ENCODE peak calls at places on chromosomes 3 and 15, in seven cellular contexts. I is neural progenitor cell, Y is lung, B is mammary epithelial cell, V is GM23248, O is body of pancreas, X is heart right ventricle. M is an unnamed sample.

GRCh38 chr15:60673918-60674558 is 195.1 kb upstream of the ICE2 start:
- DNase-seq in I (no peak), Y (peak; percentile 42), B (peak; percentile 91), V (peak; percentile 98), O (peak; percentile 62), X (peak; percentile 35), M (peak; percentile 36)

GRCh38 chr3:11120091-11120845 is 34.0 kb upstream of the HRH1 start:
- DNase-seq in I (no peak), Y (no peak), B (no peak), V (no peak), O (no peak), X (no peak), M (no peak)

GRCh38 chr15:29071907-29072273 is 186.1 kb downstream of the APBA2 start:
- DNase-seq in I (no peak), Y (no peak), B (no peak), V (no peak), O (no peak), X (no peak), M (no peak)

GRCh38 chr3:115823083-115823482 is 199.8 kb downstream of the GAP43 start:
- DNase-seq in I (no peak), Y (no peak), B (peak; percentile 36), V (no peak), O (no peak), X (no peak), M (no peak)

GRCh38 chr3:192514754-192515660 is 212.3 kb downstream of the FGF12 start:
- DNase-seq in I (peak; percentile 84), Y (no peak), B (no peak), V (peak; percentile 3), O (peak; percentile 91), X (peak; percentile 14), M (no peak)

GRCh38 chr3:43181202-43181910 is 75.5 kb upstream of the POMGNT2 start:
- DNase-seq in I (no peak), Y (no peak), B (peak; percentile 87), V (no peak), O (no peak), X (no peak), M (no peak)

GRCh38 chr3:182118081-182118480 is 406.4 kb downstream of the SOX2 start:
- DNase-seq in I (no peak), Y (no peak), B (peak; percentile 91), V (no peak), O (no peak), X (no peak), M (no peak)

GRCh38 chr3:64756587-64756986 is 68.8 kb upstream of the ADAMTS9 start:
- DNase-seq in I (no peak), Y (no peak), B (no peak), V (no peak), O (no peak), X (no peak), M (no peak)

GRCh38 chr15:95690631-95691340 is 639.7 kb upstream of the NR2F2 start:
- DNase-seq in I (no peak), Y (no peak), B (peak; percentile 55), V (no peak), O (no peak), X (no peak), M (no peak)

GRCh38 chr3:85576091-85576690 is 617.4 kb downstream of the CADM2 start:
- DNase-seq in I (peak; percentile 66), Y (peak; percentile 40), B (peak; percentile 31), V (peak; percentile 56), O (peak; percentile 79), X (peak; percentile 42), M (peak; percentile 52)

GRCh38 chr3:150080058-150080730 is 109.5 kb upstream of the PFN2 start:
- DNase-seq in I (peak; percentile 9), Y (no peak), B (no peak), V (no peak), O (no peak), X (no peak), M (no peak)

GRCh38 chr15:38517312-38517711 is 47.3 kb downstream of the RASGRP1 start:
- DNase-seq in I (no peak), Y (no peak), B (no peak), V (peak; percentile 36), O (no peak), X (no peak), M (no peak)

GRCh38 chr15:70327328-70328136 is 229.8 kb upstream of the TLE3 start:
- DNase-seq in I (no peak), Y (no peak), B (peak; percentile 65), V (peak; percentile 79), O (no peak), X (no peak), M (no peak)

GRCh38 chr15:100301905-100302431 is 39.8 kb downstream of the ADAMTS17 start:
- DNase-seq in I (no peak), Y (no peak), B (no peak), V (no peak), O (no peak), X (no peak), M (no peak)

GRCh38 chr3:24428470-24428869 is 66.2 kb downstream of the THRB start:
- DNase-seq in I (no peak), Y (no peak), B (no peak), V (no peak), O (no peak), X (no peak), M (no peak)

GRCh38 chr3:43960448-43960840 is 269.7 kb downstream of the ABHD5 start:
- DNase-seq in I (no peak), Y (no peak), B (no peak), V (peak; percentile 13), O (no peak), X (no peak), M (no peak)

GRCh38 chr3:190178779-190179178 is 58.1 kb upstream of the P3H2 start:
- DNase-seq in I (no peak), Y (no peak), B (no peak), V (no peak), O (no peak), X (no peak), M (no peak)

GRCh38 chr3:162586591-162586990 is 1090.0 kb downstream of the OTOL1 start:
- DNase-seq in I (no peak), Y (no peak), B (no peak), V (no peak), O (no peak), X (no peak), M (no peak)

GRCh38 chr15:58307313-58307961 is 124.4 kb upstream of the LIPC start:
- DNase-seq in I (peak; percentile 71), Y (no peak), B (no peak), V (peak; percentile 78), O (no peak), X (no peak), M (no peak)

GRCh38 chr3:129527262-129527661 is 1.2 kb upstream of the RHO start:
- DNase-seq in I (no peak), Y (no peak), B (no peak), V (no peak), O (no peak), X (no peak), M (no peak)

GRCh38 chr3:119294889-119295769 is 946 bp downstream of the ARHGAP31 start:
- DNase-seq in I (peak; percentile 46), Y (no peak), B (peak; percentile 37), V (peak; percentile 70), O (peak; percentile 55), X (peak; percentile 48), M (no peak)

GRCh38 chr15:36175781-36176211 is 403.6 kb upstream of the CDIN1 start:
- DNase-seq in I (no peak), Y (no peak), B (no peak), V (no peak), O (no peak), X (no peak), M (no peak)

GRCh38 chr3:125146601-125147490 is 65.7 kb downstream of the SLC12A8 start:
- DNase-seq in I (no peak), Y (no peak), B (no peak), V (no peak), O (peak; percentile 53), X (no peak), M (peak; percentile 82)

DNA sequence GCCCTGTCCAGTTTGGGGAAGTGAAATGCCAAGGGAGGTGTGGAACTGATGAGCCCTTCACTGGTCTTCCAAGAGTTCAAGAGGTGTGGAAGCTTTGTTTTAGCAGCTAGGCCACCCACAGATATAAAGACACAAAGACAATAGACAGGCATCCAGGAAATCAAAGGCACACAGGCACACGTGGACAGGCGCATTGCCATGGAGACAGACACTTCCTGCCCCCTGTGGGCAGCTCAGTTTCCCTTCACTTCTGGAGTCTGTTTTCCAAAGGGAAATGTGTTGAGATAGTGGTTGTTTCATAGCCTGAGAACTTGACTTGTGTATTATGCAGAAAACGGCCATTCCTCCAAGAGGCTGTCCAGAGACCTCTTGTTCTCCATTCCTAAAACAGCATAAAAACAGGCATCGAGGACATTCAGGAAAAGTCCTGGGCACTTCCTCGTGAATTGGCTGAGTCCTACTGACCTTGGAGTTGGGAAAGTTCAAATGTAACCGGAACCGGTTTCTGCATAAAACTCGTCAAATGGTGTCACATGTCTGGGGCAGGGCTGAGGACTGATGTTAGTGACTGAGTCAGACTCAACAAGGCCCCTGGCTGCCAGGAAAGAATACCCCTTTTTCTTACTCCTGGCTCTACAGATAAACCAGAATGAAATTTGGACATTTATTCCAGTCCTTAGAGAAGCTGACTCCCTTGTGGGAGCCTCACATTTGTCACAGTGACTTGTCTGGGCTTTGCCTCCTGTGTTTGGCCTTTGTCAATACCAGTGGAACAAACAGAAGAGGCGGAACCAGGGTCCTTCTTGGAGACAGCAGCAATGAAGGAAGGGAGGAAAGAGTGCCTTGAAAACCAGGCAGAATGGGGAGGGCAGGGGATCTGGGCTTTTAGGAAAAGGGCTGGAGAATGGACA is 1.3 kb downstream of the ALPK3 start:
- DNase-seq in I (peak; percentile 80), Y (no peak), B (no peak), V (peak; percentile 22), O (peak; percentile 72), X (peak; percentile 71), M (no peak)
- H3K27ac ChIP-seq in I (no peak overlapping the region), Y (peak overlapping the region; percentile 86), B (no peak overlapping the region), V (no peak overlapping the region), O (peak overlapping the region; percentile 82), X (peak overlapping the region; percentile 96), M (peak overlapping the region; percentile 91)

GRCh38 chr3:48739955-48740823 is 23.2 kb upstream of the IP6K2 start:
- DNase-seq in I (peak; percentile 85), Y (peak; percentile 80), B (peak; percentile 54), V (peak; percentile 91), O (peak; percentile 95), X (peak; percentile 89), M (peak; percentile 99)
- H3K4me1 ChIP-seq in I (peaks cover 3% of the 10 kb centered on the region), Y (no peaks in the 10 kb centered on the region), B (peaks cover 22% of the 10 kb centered on the region), V (no peaks in the 10 kb centered on the region), O (peaks cover 30% of the 10 kb centered on the region), X (peaks cover 43% of the 10 kb centered on the region), M (no peaks in the 10 kb centered on the region)

DNA sequence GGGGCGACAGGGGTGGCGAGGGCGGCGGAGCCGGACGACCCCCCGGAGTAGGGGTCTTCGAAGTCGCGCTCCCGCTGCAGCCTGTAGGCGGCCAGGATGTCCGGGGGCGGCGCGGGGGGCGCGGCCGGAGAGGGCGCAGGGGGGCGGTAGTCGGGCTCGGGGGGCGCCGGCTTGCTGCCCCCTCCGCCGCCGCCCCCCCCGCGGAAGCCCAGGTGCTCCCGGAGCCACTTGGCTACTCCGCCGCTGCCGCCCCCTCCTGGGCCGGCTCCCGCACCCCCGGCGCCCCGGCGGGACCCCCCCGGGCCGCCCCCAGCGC is 230 bp downstream of the SHF start:
- DNase-seq in I (no peak), Y (no peak), B (no peak), V (no peak), O (no peak), X (no peak), M (no peak)
- H3K27ac ChIP-seq in I (no peak overlapping the region), Y (peak overlapping the region; percentile 50), B (no peak overlapping the region), V (no peak overlapping the region), O (no peak overlapping the region), X (peak overlapping the region; percentile 73), M (peak overlapping the region; percentile 56)

DNA sequence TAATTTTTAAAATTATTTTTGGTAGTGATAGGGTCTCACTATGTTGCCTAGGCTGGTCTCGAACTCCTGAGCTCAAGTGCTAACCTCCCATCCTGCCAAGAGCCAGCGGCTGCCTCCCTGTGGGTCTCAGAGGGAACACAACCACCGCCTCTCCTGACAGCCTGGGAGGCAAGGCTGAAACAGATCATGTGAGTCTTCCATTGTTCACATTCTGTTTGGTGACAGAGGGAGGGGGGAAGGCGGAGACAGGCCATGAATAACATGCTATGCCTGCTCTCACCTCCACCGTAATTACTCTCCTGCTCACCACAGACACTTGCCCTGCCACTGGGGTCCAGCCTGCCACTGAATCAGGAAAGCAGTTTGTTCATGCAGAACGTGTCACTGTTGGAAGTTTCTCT is 78.3 kb upstream of the RASGRF1 start:
- DNase-seq in I (peak; percentile 81), Y (no peak), B (peak; percentile 36), V (peak; percentile 62), O (peak; percentile 33), X (peak; percentile 42), M (no peak)
- H3K4me1 ChIP-seq in I (no peaks in the 10 kb centered on the region), Y (no peaks in the 10 kb centered on the region), B (peaks cover 14% of the 10 kb centered on the region), V (peaks cover 18% of the 10 kb centered on the region), O (peaks cover 4% of the 10 kb centered on the region), X (peaks cover 20% of the 10 kb centered on the region), M (peaks cover 6% of the 10 kb centered on the region)